ENCODE peak calls at places on chromosomes 7 and 10, in nine cellular contexts. One of them, this sample, is unnamed.

GRCh38 chr10:71078454-71079145 is 133.8 kb upstream of the UNC5B start:
- DNase-seq in body of pancreas: no peak
- DNase-seq in A549: no peak
- DNase-seq in HL-60: no peak
- DNase-seq in left ventricle myocardium inferior: no peak
- DNase-seq in epithelial cell of proximal tubule: no peak
- DNase-seq in HFF-Myc: no peak
- DNase-seq in lower leg skin: peak; percentile 53
- DNase-seq in nephron progenitor cell: no peak
- DNase-seq in this sample: no peak

GRCh38 chr7:43588477-43589132 is 5.7 kb downstream of the STK17A start:
- DNase-seq in body of pancreas: no peak
- DNase-seq in A549: no peak
- DNase-seq in HL-60: no peak
- DNase-seq in left ventricle myocardium inferior: no peak
- DNase-seq in epithelial cell of proximal tubule: no peak
- DNase-seq in HFF-Myc: no peak
- DNase-seq in lower leg skin: no peak
- DNase-seq in nephron progenitor cell: no peak
- DNase-seq in this sample: no peak

GRCh38 chr7:87709258-87709657 is 81.1 kb downstream of the RUNDC3B start:
- DNase-seq in body of pancreas: no peak
- DNase-seq in A549: no peak
- DNase-seq in HL-60: no peak
- DNase-seq in left ventricle myocardium inferior: no peak
- DNase-seq in epithelial cell of proximal tubule: no peak
- DNase-seq in HFF-Myc: no peak
- DNase-seq in lower leg skin: no peak
- DNase-seq in nephron progenitor cell: no peak
- DNase-seq in this sample: no peak

GRCh38 chr10:35412900-35413491 is 76.7 kb downstream of the CCNY start:
- DNase-seq in body of pancreas: no peak
- DNase-seq in A549: no peak
- DNase-seq in HL-60: no peak
- DNase-seq in left ventricle myocardium inferior: no peak
- DNase-seq in epithelial cell of proximal tubule: no peak
- DNase-seq in HFF-Myc: no peak
- DNase-seq in lower leg skin: no peak
- DNase-seq in nephron progenitor cell: no peak
- DNase-seq in this sample: peak; percentile 86

GRCh38 chr7:22348379-22348778 is 8.6 kb downstream of the RAPGEF5 start:
- DNase-seq in body of pancreas: no peak
- DNase-seq in A549: no peak
- DNase-seq in HL-60: no peak
- DNase-seq in left ventricle myocardium inferior: no peak
- DNase-seq in epithelial cell of proximal tubule: no peak
- DNase-seq in HFF-Myc: no peak
- DNase-seq in lower leg skin: no peak
- DNase-seq in nephron progenitor cell: no peak
- DNase-seq in this sample: no peak

GRCh38 chr7:91892099-91892788 is 11.7 kb upstream of the MTERF1 start:
- DNase-seq in body of pancreas: no peak
- DNase-seq in A549: no peak
- DNase-seq in HL-60: no peak
- DNase-seq in left ventricle myocardium inferior: no peak
- DNase-seq in epithelial cell of proximal tubule: no peak
- DNase-seq in HFF-Myc: no peak
- DNase-seq in lower leg skin: no peak
- DNase-seq in nephron progenitor cell: no peak
- DNase-seq in this sample: no peak

GRCh38 chr7:143315782-143316181 is at the start of gene CLCN1:
- DNase-seq in body of pancreas: no peak
- DNase-seq in A549: no peak
- DNase-seq in HL-60: no peak
- DNase-seq in left ventricle myocardium inferior: no peak
- DNase-seq in epithelial cell of proximal tubule: no peak
- DNase-seq in HFF-Myc: no peak
- DNase-seq in lower leg skin: no peak
- DNase-seq in nephron progenitor cell: no peak
- DNase-seq in this sample: no peak

GRCh38 chr7:38160003-38160571 is 18.0 kb upstream of the STARD3NL start:
- DNase-seq in body of pancreas: no peak
- DNase-seq in A549: no peak
- DNase-seq in HL-60: no peak
- DNase-seq in left ventricle myocardium inferior: no peak
- DNase-seq in epithelial cell of proximal tubule: no peak
- DNase-seq in HFF-Myc: no peak
- DNase-seq in lower leg skin: no peak
- DNase-seq in nephron progenitor cell: no peak
- DNase-seq in this sample: no peak

GRCh38 chr10:1156921-1157614 is 100.9 kb downstream of the WDR37 start:
- DNase-seq in body of pancreas: no peak
- DNase-seq in A549: no peak
- DNase-seq in HL-60: no peak
- DNase-seq in left ventricle myocardium inferior: no peak
- DNase-seq in epithelial cell of proximal tubule: no peak
- DNase-seq in HFF-Myc: no peak
- DNase-seq in lower leg skin: peak; percentile 57
- DNase-seq in nephron progenitor cell: no peak
- DNase-seq in this sample: no peak

GRCh38 chr10:101273736-101274135 is 44.5 kb upstream of the LBX1 start:
- DNase-seq in body of pancreas: no peak
- DNase-seq in A549: no peak
- DNase-seq in HL-60: no peak
- DNase-seq in left ventricle myocardium inferior: no peak
- DNase-seq in epithelial cell of proximal tubule: no peak
- DNase-seq in HFF-Myc: no peak
- DNase-seq in lower leg skin: no peak
- DNase-seq in nephron progenitor cell: no peak
- DNase-seq in this sample: no peak

DNA sequence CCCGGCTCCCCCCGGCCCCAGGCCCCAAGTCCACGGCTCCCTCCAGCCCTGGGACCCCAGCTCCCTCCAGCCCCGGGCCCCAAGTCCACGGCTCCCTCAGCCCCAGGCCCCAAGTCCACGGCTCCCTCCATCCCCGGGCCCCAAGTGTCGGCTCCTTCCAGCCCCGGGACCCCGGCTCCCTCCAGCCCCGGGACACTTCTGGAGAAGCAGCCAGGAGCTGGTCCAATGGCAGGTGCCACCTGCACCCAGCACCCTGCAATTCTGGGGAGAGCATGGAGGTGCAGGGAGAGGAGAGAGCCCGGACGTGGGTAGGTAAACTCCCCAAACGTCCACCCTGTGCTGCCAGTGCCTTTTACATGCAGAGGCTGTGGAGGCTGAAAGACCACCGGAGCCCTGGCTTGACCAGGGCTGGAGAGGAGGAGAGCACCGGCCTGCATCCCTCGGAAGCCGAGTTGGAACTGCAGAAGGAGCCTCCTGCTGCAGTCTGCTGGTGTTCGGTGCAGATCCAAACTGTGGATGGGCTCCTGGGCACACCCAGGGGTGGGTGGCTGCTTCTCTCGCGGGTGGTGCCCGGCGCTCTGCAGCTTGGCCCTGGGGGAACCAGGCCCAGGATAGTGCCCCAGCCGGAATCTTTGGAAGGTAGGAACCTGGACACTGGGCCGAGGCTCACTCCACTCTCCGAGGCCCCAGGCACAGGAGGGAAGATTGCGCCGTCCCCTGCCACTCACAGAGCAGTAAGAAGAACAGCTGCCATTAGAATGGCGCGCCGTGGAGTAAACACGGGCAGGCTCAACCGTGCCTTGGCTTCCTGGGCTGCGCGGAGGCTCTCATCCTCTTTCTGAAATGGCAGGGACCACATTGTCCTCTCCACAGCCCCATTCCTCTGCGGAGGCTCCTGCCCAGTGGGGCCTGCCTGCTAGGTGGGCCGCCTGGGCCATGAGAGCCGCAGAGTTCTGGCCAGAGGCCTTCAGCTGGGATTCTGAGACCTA is 14.7 kb downstream of the SHH start:
- DNase-seq in body of pancreas: no peak
- DNase-seq in A549: no peak
- DNase-seq in HL-60: no peak
- DNase-seq in left ventricle myocardium inferior: no peak
- DNase-seq in epithelial cell of proximal tubule: no peak
- DNase-seq in HFF-Myc: no peak
- DNase-seq in lower leg skin: no peak
- DNase-seq in nephron progenitor cell: no peak
- DNase-seq in this sample: no peak
- TF ChIP-seq CTCF in body of pancreas: no peak
- TF ChIP-seq CTCF in A549: no peak
- TF ChIP-seq CTCF in HL-60: no peak
- TF ChIP-seq CTCF in left ventricle myocardium inferior: peak; percentile 35
- TF ChIP-seq CTCF in epithelial cell of proximal tubule: no peak
- TF ChIP-seq CTCF in HFF-Myc: no peak
- TF ChIP-seq CTCF in lower leg skin: no peak
- TF ChIP-seq CTCF in nephron progenitor cell: no peak
- TF ChIP-seq CTCF in this sample: peak; percentile 60

GRCh38 chr7:45589061-45589460 is 14.9 kb downstream of the ADCY1 start:
- DNase-seq in body of pancreas: no peak
- DNase-seq in A549: no peak
- DNase-seq in HL-60: no peak
- DNase-seq in left ventricle myocardium inferior: no peak
- DNase-seq in epithelial cell of proximal tubule: no peak
- DNase-seq in HFF-Myc: no peak
- DNase-seq in lower leg skin: peak; percentile 75
- DNase-seq in nephron progenitor cell: no peak
- DNase-seq in this sample: no peak
- TF ChIP-seq CTCF in body of pancreas: no peak
- TF ChIP-seq CTCF in A549: no peak
- TF ChIP-seq CTCF in HL-60: no peak
- TF ChIP-seq CTCF in left ventricle myocardium inferior: no peak
- TF ChIP-seq CTCF in epithelial cell of proximal tubule: no peak
- TF ChIP-seq CTCF in HFF-Myc: no peak
- TF ChIP-seq CTCF in lower leg skin: no peak
- TF ChIP-seq CTCF in nephron progenitor cell: no peak
- TF ChIP-seq CTCF in this sample: no peak

GRCh38 chr7:155069992-155070827 is at the start of gene HTR5A:
- DNase-seq in body of pancreas: peak; percentile 89
- DNase-seq in A549: peak; percentile 75
- DNase-seq in HL-60: peak; percentile 60
- DNase-seq in left ventricle myocardium inferior: peak; percentile 74
- DNase-seq in epithelial cell of proximal tubule: peak; percentile 18
- DNase-seq in HFF-Myc: peak; percentile 54
- DNase-seq in lower leg skin: no peak
- DNase-seq in nephron progenitor cell: peak; percentile 99
- DNase-seq in this sample: peak; percentile 87
- TF ChIP-seq CTCF in body of pancreas: peak; percentile 15
- TF ChIP-seq CTCF in A549: no peak
- TF ChIP-seq CTCF in HL-60: no peak
- TF ChIP-seq CTCF in left ventricle myocardium inferior: no peak
- TF ChIP-seq CTCF in epithelial cell of proximal tubule: no peak
- TF ChIP-seq CTCF in HFF-Myc: no peak
- TF ChIP-seq CTCF in lower leg skin: no peak
- TF ChIP-seq CTCF in nephron progenitor cell: no peak
- TF ChIP-seq CTCF in this sample: no peak

GRCh38 chr10:127690176-127690575 is 46.8 kb upstream of the FOXI2 start:
- DNase-seq in body of pancreas: no peak
- DNase-seq in A549: no peak
- DNase-seq in HL-60: no peak
- DNase-seq in left ventricle myocardium inferior: no peak
- DNase-seq in epithelial cell of proximal tubule: no peak
- DNase-seq in HFF-Myc: no peak
- DNase-seq in lower leg skin: no peak
- DNase-seq in nephron progenitor cell: no peak
- DNase-seq in this sample: no peak

GRCh38 chr10:127695431-127695830 is 41.6 kb upstream of the FOXI2 start:
- DNase-seq in body of pancreas: no peak
- DNase-seq in A549: no peak
- DNase-seq in HL-60: no peak
- DNase-seq in left ventricle myocardium inferior: no peak
- DNase-seq in epithelial cell of proximal tubule: no peak
- DNase-seq in HFF-Myc: no peak
- DNase-seq in lower leg skin: no peak
- DNase-seq in nephron progenitor cell: no peak
- DNase-seq in this sample: no peak

GRCh38 chr10:127699311-127699710 is 37.7 kb upstream of the FOXI2 start:
- DNase-seq in body of pancreas: no peak
- DNase-seq in A549: no peak
- DNase-seq in HL-60: no peak
- DNase-seq in left ventricle myocardium inferior: no peak
- DNase-seq in epithelial cell of proximal tubule: no peak
- DNase-seq in HFF-Myc: no peak
- DNase-seq in lower leg skin: no peak
- DNase-seq in nephron progenitor cell: no peak
- DNase-seq in this sample: no peak

GRCh38 chr10:127694580-127695193 is 42.3 kb upstream of the FOXI2 start:
- DNase-seq in body of pancreas: peak; percentile 11
- DNase-seq in A549: peak; percentile 70
- DNase-seq in HL-60: no peak
- DNase-seq in left ventricle myocardium inferior: no peak
- DNase-seq in epithelial cell of proximal tubule: no peak
- DNase-seq in HFF-Myc: no peak
- DNase-seq in lower leg skin: no peak
- DNase-seq in nephron progenitor cell: peak; percentile 66
- DNase-seq in this sample: peak; percentile 51
- TF ChIP-seq CTCF in body of pancreas: no peak
- TF ChIP-seq CTCF in A549: peak; percentile 32
- TF ChIP-seq CTCF in HL-60: peak; percentile 62
- TF ChIP-seq CTCF in left ventricle myocardium inferior: peak; percentile 33
- TF ChIP-seq CTCF in epithelial cell of proximal tubule: peak; percentile 77
- TF ChIP-seq CTCF in HFF-Myc: peak; percentile 58
- TF ChIP-seq CTCF in lower leg skin: no peak
- TF ChIP-seq CTCF in nephron progenitor cell: peak; percentile 55
- TF ChIP-seq CTCF in this sample: peak; percentile 35

GRCh38 chr7:133050200-133050995 is 31.5 kb downstream of the CHCHD3 start:
- DNase-seq in body of pancreas: no peak
- DNase-seq in A549: no peak
- DNase-seq in HL-60: no peak
- DNase-seq in left ventricle myocardium inferior: no peak
- DNase-seq in epithelial cell of proximal tubule: no peak
- DNase-seq in HFF-Myc: no peak
- DNase-seq in lower leg skin: no peak
- DNase-seq in nephron progenitor cell: no peak
- DNase-seq in this sample: no peak

GRCh38 chr7:133052826-133053225 is 29.1 kb downstream of the CHCHD3 start:
- DNase-seq in body of pancreas: no peak
- DNase-seq in A549: no peak
- DNase-seq in HL-60: no peak
- DNase-seq in left ventricle myocardium inferior: no peak
- DNase-seq in epithelial cell of proximal tubule: no peak
- DNase-seq in HFF-Myc: no peak
- DNase-seq in lower leg skin: no peak
- DNase-seq in nephron progenitor cell: no peak
- DNase-seq in this sample: no peak

GRCh38 chr7:133051719-133052118 is 30.2 kb downstream of the CHCHD3 start:
- DNase-seq in body of pancreas: no peak
- DNase-seq in A549: no peak
- DNase-seq in HL-60: no peak
- DNase-seq in left ventricle myocardium inferior: no peak
- DNase-seq in epithelial cell of proximal tubule: no peak
- DNase-seq in HFF-Myc: no peak
- DNase-seq in lower leg skin: no peak
- DNase-seq in nephron progenitor cell: no peak
- DNase-seq in this sample: no peak

GRCh38 chr7:133052357-133052756 is 29.5 kb downstream of the CHCHD3 start:
- DNase-seq in body of pancreas: no peak
- DNase-seq in A549: no peak
- DNase-seq in HL-60: no peak
- DNase-seq in left ventricle myocardium inferior: no peak
- DNase-seq in epithelial cell of proximal tubule: no peak
- DNase-seq in HFF-Myc: no peak
- DNase-seq in lower leg skin: no peak
- DNase-seq in nephron progenitor cell: no peak
- DNase-seq in this sample: no peak

GRCh38 chr7:133051066-133051465 is 30.8 kb downstream of the CHCHD3 start:
- DNase-seq in body of pancreas: peak; percentile 51
- DNase-seq in A549: peak; percentile 17
- DNase-seq in HL-60: no peak
- DNase-seq in left ventricle myocardium inferior: no peak
- DNase-seq in epithelial cell of proximal tubule: no peak
- DNase-seq in HFF-Myc: no peak
- DNase-seq in lower leg skin: no peak
- DNase-seq in nephron progenitor cell: no peak
- DNase-seq in this sample: no peak
- TF ChIP-seq CTCF in body of pancreas: peak; percentile 36
- TF ChIP-seq CTCF in A549: no peak
- TF ChIP-seq CTCF in HL-60: no peak
- TF ChIP-seq CTCF in left ventricle myocardium inferior: peak; percentile 22
- TF ChIP-seq CTCF in epithelial cell of proximal tubule: peak; percentile 50
- TF ChIP-seq CTCF in HFF-Myc: no peak
- TF ChIP-seq CTCF in lower leg skin: no peak
- TF ChIP-seq CTCF in nephron progenitor cell: no peak
- TF ChIP-seq CTCF in this sample: no peak